ENCODE peak calls at places on chromosome 2, in four cellular contexts. R is adipocyte, P is spleen, Y is tibial artery. S is an unnamed sample.
A peak's percentile ranks its signal among the peaks of the same experiment; 100 is the strongest.

GRCh38 chr2:31992025-31992566 is 18.7 kb downstream of the MEMO1 start:
- DNase-seq in R (no peak), P (no peak), Y (no peak), S (no peak)

GRCh38 chr2:188524519-188525113 is 232.9 kb downstream of the GULP1 start:
- DNase-seq in R (peak; percentile 89), P (no peak), Y (no peak), S (no peak)

GRCh38 chr2:62287895-62288589 is 92.1 kb downstream of the B3GNT2 start:
- DNase-seq in R (peak; percentile 18), P (no peak), Y (no peak), S (peak; percentile 24)

GRCh38 chr2:179344280-179344961 is 79.8 kb upstream of the SESTD1 start:
- DNase-seq in R (peak; percentile 74), P (no peak), Y (no peak), S (no peak)

GRCh38 chr2:149924028-149924427 is 336.5 kb upstream of the MMADHC start:
- DNase-seq in R (no peak), P (no peak), Y (no peak), S (no peak)

GRCh38 chr2:100802076-100802475 is 17.9 kb upstream of the NPAS2 start:
- DNase-seq in R (no peak), P (no peak), Y (no peak), S (no peak)

GRCh38 chr2:177242136-177242987 is 22.2 kb downstream of the NFE2L2 start:
- DNase-seq in R (peak; percentile 94), P (no peak), Y (no peak), S (no peak)

GRCh38 chr2:128773641-128774319 is 455.1 kb upstream of the HS6ST1 start:
- DNase-seq in R (no peak), P (peak; percentile 47), Y (no peak), S (no peak)

GRCh38 chr2:223797073-223797472 is 40.3 kb downstream of the AP1S3 start:
- DNase-seq in R (no peak), P (no peak), Y (no peak), S (no peak)

GRCh38 chr2:146576301-146576700 is 1268.5 kb upstream of the ACVR2A start:
- DNase-seq in R (no peak), P (no peak), Y (no peak), S (no peak)

GRCh38 chr2:69694894-69695849 is 46.8 kb upstream of the ANXA4 start:
- DNase-seq in R (peak; percentile 70), P (no peak), Y (no peak), S (no peak)

GRCh38 chr2:24411488-24412146 is 51.3 kb upstream of the ITSN2 start:
- DNase-seq in R (no peak), P (no peak), Y (no peak), S (no peak)

GRCh38 chr2:229410946-229411345 is 139.9 kb upstream of the PID1 start:
- DNase-seq in R (no peak), P (no peak), Y (no peak), S (no peak)

GRCh38 chr2:239526038-239526437 is 125.2 kb upstream of the HDAC4 start:
- DNase-seq in R (no peak), P (peak; percentile 50), Y (no peak), S (no peak)

GRCh38 chr2:74212702-74213410 is 14.4 kb downstream of the MTHFD2 start:
- DNase-seq in R (no peak), P (no peak), Y (no peak), S (no peak)

GRCh38 chr2:72211777-72212515 is 64.3 kb upstream of the CYP26B1 start:
- DNase-seq in R (peak; percentile 38), P (no peak), Y (no peak), S (no peak)

GRCh38 chr2:127012215-127012614 is 94.7 kb downstream of the BIN1 start:
- DNase-seq in R (peak; percentile 51), P (no peak), Y (no peak), S (peak; percentile 83)

GRCh38 chr2:100703744-100704143 is 116.2 kb upstream of the NPAS2 start:
- DNase-seq in R (no peak), P (no peak), Y (no peak), S (no peak)

GRCh38 chr2:96920801-96921560 is 51.1 kb upstream of the SEMA4C start:
- DNase-seq in R (no peak), P (no peak), Y (no peak), S (no peak)

GRCh38 chr2:3144856-3145255 is 232.8 kb downstream of the EIPR1 start:
- DNase-seq in R (no peak), P (no peak), Y (no peak), S (no peak)

GRCh38 chr2:39508243-39508642 is 71.2 kb upstream of the MAP4K3 start:
- DNase-seq in R (peak; percentile 83), P (no peak), Y (no peak), S (no peak)

GRCh38 chr2:133566967-133567645 is 1.2 kb downstream of the NCKAP5 start:
- DNase-seq in R (peak; percentile 47), P (no peak), Y (no peak), S (no peak)

GRCh38 chr2:43524180-43524965 is 71.5 kb downstream of the THADA start:
- DNase-seq in R (no peak), P (no peak), Y (no peak), S (peak; percentile 52)

GRCh38 chr2:62471816-62472215 is 34.2 kb downstream of the TMEM17 start:
- DNase-seq in R (no peak), P (no peak), Y (no peak), S (peak; percentile 66)

GRCh38 chr2:7154666-7155065 is 237.5 kb downstream of the RNF144A start:
- DNase-seq in R (no peak), P (no peak), Y (no peak), S (no peak)

GRCh38 chr2:60796573-60797509 is 40.8 kb downstream of the PAPOLG start:
- DNase-seq in R (no peak), P (no peak), Y (no peak), S (no peak)
- H3K36me3 ChIP-seq in R (peaks cover 81% of the 10 kb centered on the region), P (peaks cover 98% of the 10 kb centered on the region), Y (peaks cover 85% of the 10 kb centered on the region), S (no peaks in the 10 kb centered on the region)

DNA sequence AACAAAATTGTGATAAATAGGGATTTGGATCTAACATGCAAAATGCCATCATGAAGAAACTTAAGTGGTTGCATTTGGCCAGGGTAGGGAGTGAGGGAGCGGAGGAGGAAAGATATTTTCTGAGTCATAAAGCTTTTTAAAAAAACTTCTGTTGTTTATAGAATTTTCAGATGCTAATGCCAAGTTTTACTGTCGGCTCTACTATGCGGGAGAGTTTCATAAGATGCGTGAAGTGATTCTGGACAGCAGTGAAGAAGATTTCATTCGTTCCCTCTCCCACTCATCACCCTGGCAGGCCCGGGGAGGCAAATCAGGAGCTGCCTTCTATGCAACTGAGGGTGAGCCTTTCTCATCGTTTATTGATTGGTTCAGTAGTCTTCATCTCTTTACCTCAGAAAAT is 56.0 kb upstream of the PTH2R start:
- DNase-seq in R (peak; percentile 20), P (no peak), Y (no peak), S (no peak)
- H3K36me3 ChIP-seq in R (peaks cover 93% of the 10 kb centered on the region), P (peaks cover 99% of the 10 kb centered on the region), Y (peaks cover 73% of the 10 kb centered on the region), S (no peaks in the 10 kb centered on the region)

GRCh38 chr2:232838406-232838874 is 31.6 kb upstream of the SNORC start:
- DNase-seq in R (no peak), P (peak; percentile 84), Y (no peak), S (no peak)
- H3K36me3 ChIP-seq in R (peaks cover 73% of the 10 kb centered on the region), P (peaks cover 94% of the 10 kb centered on the region), Y (peaks cover 28% of the 10 kb centered on the region), S (no peaks in the 10 kb centered on the region)

DNA sequence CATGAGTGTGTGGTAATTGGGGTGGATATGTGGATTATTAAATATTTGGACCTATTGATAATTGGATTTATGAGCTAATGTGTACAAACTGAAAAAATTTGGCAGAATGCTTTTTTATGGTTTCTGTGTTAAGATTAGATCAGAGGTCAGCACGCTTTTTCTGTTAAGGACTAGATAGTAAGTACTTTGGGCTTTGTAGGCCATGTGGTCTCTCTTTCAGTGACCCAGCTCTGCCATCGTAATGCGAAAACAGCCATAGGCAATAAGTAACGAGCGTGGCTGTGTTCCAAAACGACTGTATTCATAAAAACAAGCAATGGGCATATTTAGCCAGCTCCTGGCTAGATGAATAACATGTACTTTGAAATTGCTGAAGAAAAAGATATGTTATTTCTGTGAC is 19.8 kb downstream of the CCDC138 start:
- DNase-seq in R (no peak), P (no peak), Y (no peak), S (no peak)
- H3K36me3 ChIP-seq in R (peaks cover 4% of the 10 kb centered on the region), P (peaks cover 63% of the 10 kb centered on the region), Y (peaks cover 10% of the 10 kb centered on the region), S (no peaks in the 10 kb centered on the region)

GRCh38 chr2:119263656-119264055 is 40.0 kb downstream of the STEAP3 start:
- DNase-seq in R (no peak), P (no peak), Y (no peak), S (no peak)
- H3K36me3 ChIP-seq in R (peaks cover 7% of the 10 kb centered on the region), P (peaks cover 10% of the 10 kb centered on the region), Y (no peaks in the 10 kb centered on the region), S (no peaks in the 10 kb centered on the region)

GRCh38 chr2:215394102-215394805 is 41.6 kb downstream of the FN1 start:
- DNase-seq in R (no peak), P (no peak), Y (no peak), S (no peak)
- H3K36me3 ChIP-seq in R (peaks cover 100% of the 10 kb centered on the region), P (no peaks in the 10 kb centered on the region), Y (peaks cover 97% of the 10 kb centered on the region), S (no peaks in the 10 kb centered on the region)